ENCODE peak calls at places on chromosomes 3 and 15, in four cellular contexts. One of them, this sample, is unnamed.

GRCh38 chr3:195001961-195002861 is 268.7 kb downstream of the XXYLT1 start:
- DNase-seq in activated CD4-positive, alpha-beta T cell treated with anti-CD3 and anti-CD28 coated beads for 24 hours: no peak
- DNase-seq in stimulated activated naive B cell treated with anti-CD40 and anti-IgM and Interleukin-4, amounts not matched to agents 10 μg/mL and 1 μg/mL and 100 μg/mL, for 72 hours: no peak
- DNase-seq in brain microvascular endothelial cell: peak
- DNase-seq in this sample: peak

GRCh38 chr3:133931084-133931483 is 35.4 kb upstream of the RAB6B start:
- DNase-seq in activated CD4-positive, alpha-beta T cell treated with anti-CD3 and anti-CD28 coated beads for 24 hours: no peak
- DNase-seq in stimulated activated naive B cell treated with anti-CD40 and anti-IgM and Interleukin-4, amounts not matched to agents 10 μg/mL and 1 μg/mL and 100 μg/mL, for 72 hours: no peak
- DNase-seq in brain microvascular endothelial cell: no peak
- DNase-seq in this sample: no peak

GRCh38 chr15:27587810-27588209 is 511.3 kb downstream of the OCA2 start:
- DNase-seq in activated CD4-positive, alpha-beta T cell treated with anti-CD3 and anti-CD28 coated beads for 24 hours: no peak
- DNase-seq in stimulated activated naive B cell treated with anti-CD40 and anti-IgM and Interleukin-4, amounts not matched to agents 10 μg/mL and 1 μg/mL and 100 μg/mL, for 72 hours: no peak
- DNase-seq in brain microvascular endothelial cell: no peak
- DNase-seq in this sample: no peak

GRCh38 chr3:177282028-177282655 is 84.9 kb upstream of the TBL1XR1 start:
- DNase-seq in activated CD4-positive, alpha-beta T cell treated with anti-CD3 and anti-CD28 coated beads for 24 hours: no peak
- DNase-seq in stimulated activated naive B cell treated with anti-CD40 and anti-IgM and Interleukin-4, amounts not matched to agents 10 μg/mL and 1 μg/mL and 100 μg/mL, for 72 hours: no peak
- DNase-seq in brain microvascular endothelial cell: no peak
- DNase-seq in this sample: no peak

GRCh38 chr3:134079111-134079531 is 49.4 kb upstream of the SLCO2A1 start:
- DNase-seq in activated CD4-positive, alpha-beta T cell treated with anti-CD3 and anti-CD28 coated beads for 24 hours: no peak
- DNase-seq in stimulated activated naive B cell treated with anti-CD40 and anti-IgM and Interleukin-4, amounts not matched to agents 10 μg/mL and 1 μg/mL and 100 μg/mL, for 72 hours: no peak
- DNase-seq in brain microvascular endothelial cell: no peak
- DNase-seq in this sample: no peak

GRCh38 chr15:92714457-92715401 is 59.2 kb upstream of the FAM174B start:
- DNase-seq in activated CD4-positive, alpha-beta T cell treated with anti-CD3 and anti-CD28 coated beads for 24 hours: peak
- DNase-seq in stimulated activated naive B cell treated with anti-CD40 and anti-IgM and Interleukin-4, amounts not matched to agents 10 μg/mL and 1 μg/mL and 100 μg/mL, for 72 hours: peak
- DNase-seq in brain microvascular endothelial cell: peak
- DNase-seq in this sample: peak

GRCh38 chr3:48847053-48847585 is 555 bp downstream of the PRKAR2A start:
- DNase-seq in activated CD4-positive, alpha-beta T cell treated with anti-CD3 and anti-CD28 coated beads for 24 hours: peak
- DNase-seq in stimulated activated naive B cell treated with anti-CD40 and anti-IgM and Interleukin-4, amounts not matched to agents 10 μg/mL and 1 μg/mL and 100 μg/mL, for 72 hours: peak
- DNase-seq in brain microvascular endothelial cell: peak
- DNase-seq in this sample: peak

GRCh38 chr15:73087121-73087520 is 34.9 kb downstream of the NEO1 start:
- DNase-seq in activated CD4-positive, alpha-beta T cell treated with anti-CD3 and anti-CD28 coated beads for 24 hours: no peak
- DNase-seq in stimulated activated naive B cell treated with anti-CD40 and anti-IgM and Interleukin-4, amounts not matched to agents 10 μg/mL and 1 μg/mL and 100 μg/mL, for 72 hours: no peak
- DNase-seq in brain microvascular endothelial cell: no peak
- DNase-seq in this sample: no peak

GRCh38 chr3:182500294-182500693 is 293.0 kb upstream of the ATP11B start:
- DNase-seq in activated CD4-positive, alpha-beta T cell treated with anti-CD3 and anti-CD28 coated beads for 24 hours: no peak
- DNase-seq in stimulated activated naive B cell treated with anti-CD40 and anti-IgM and Interleukin-4, amounts not matched to agents 10 μg/mL and 1 μg/mL and 100 μg/mL, for 72 hours: no peak
- DNase-seq in brain microvascular endothelial cell: no peak
- DNase-seq in this sample: no peak

GRCh38 chr3:99407257-99407656 is 231.1 kb upstream of the COL8A1 start:
- DNase-seq in activated CD4-positive, alpha-beta T cell treated with anti-CD3 and anti-CD28 coated beads for 24 hours: no peak
- DNase-seq in stimulated activated naive B cell treated with anti-CD40 and anti-IgM and Interleukin-4, amounts not matched to agents 10 μg/mL and 1 μg/mL and 100 μg/mL, for 72 hours: no peak
- DNase-seq in brain microvascular endothelial cell: no peak
- DNase-seq in this sample: no peak

GRCh38 chr3:115937054-115937453 is 313.7 kb downstream of the GAP43 start:
- DNase-seq in activated CD4-positive, alpha-beta T cell treated with anti-CD3 and anti-CD28 coated beads for 24 hours: no peak
- DNase-seq in stimulated activated naive B cell treated with anti-CD40 and anti-IgM and Interleukin-4, amounts not matched to agents 10 μg/mL and 1 μg/mL and 100 μg/mL, for 72 hours: no peak
- DNase-seq in brain microvascular endothelial cell: peak
- DNase-seq in this sample: no peak

GRCh38 chr3:169509780-169510179 is 153.7 kb downstream of the MECOM start:
- DNase-seq in activated CD4-positive, alpha-beta T cell treated with anti-CD3 and anti-CD28 coated beads for 24 hours: no peak
- DNase-seq in stimulated activated naive B cell treated with anti-CD40 and anti-IgM and Interleukin-4, amounts not matched to agents 10 μg/mL and 1 μg/mL and 100 μg/mL, for 72 hours: no peak
- DNase-seq in brain microvascular endothelial cell: no peak
- DNase-seq in this sample: no peak

GRCh38 chr3:65844370-65844769 is 194.3 kb downstream of the MAGI1 start:
- DNase-seq in activated CD4-positive, alpha-beta T cell treated with anti-CD3 and anti-CD28 coated beads for 24 hours: no peak
- DNase-seq in stimulated activated naive B cell treated with anti-CD40 and anti-IgM and Interleukin-4, amounts not matched to agents 10 μg/mL and 1 μg/mL and 100 μg/mL, for 72 hours: no peak
- DNase-seq in brain microvascular endothelial cell: no peak
- DNase-seq in this sample: no peak

GRCh38 chr3:127566801-127567200 is 23.7 kb downstream of the TPRA1 start:
- DNase-seq in activated CD4-positive, alpha-beta T cell treated with anti-CD3 and anti-CD28 coated beads for 24 hours: no peak
- DNase-seq in stimulated activated naive B cell treated with anti-CD40 and anti-IgM and Interleukin-4, amounts not matched to agents 10 μg/mL and 1 μg/mL and 100 μg/mL, for 72 hours: no peak
- DNase-seq in brain microvascular endothelial cell: no peak
- DNase-seq in this sample: no peak

GRCh38 chr15:26738996-26739395 is 33.9 kb downstream of the GABRB3 start:
- DNase-seq in activated CD4-positive, alpha-beta T cell treated with anti-CD3 and anti-CD28 coated beads for 24 hours: no peak
- DNase-seq in stimulated activated naive B cell treated with anti-CD40 and anti-IgM and Interleukin-4, amounts not matched to agents 10 μg/mL and 1 μg/mL and 100 μg/mL, for 72 hours: no peak
- DNase-seq in brain microvascular endothelial cell: no peak
- DNase-seq in this sample: no peak

GRCh38 chr15:69823223-69823907 is 274.4 kb downstream of the TLE3 start:
- DNase-seq in activated CD4-positive, alpha-beta T cell treated with anti-CD3 and anti-CD28 coated beads for 24 hours: no peak
- DNase-seq in stimulated activated naive B cell treated with anti-CD40 and anti-IgM and Interleukin-4, amounts not matched to agents 10 μg/mL and 1 μg/mL and 100 μg/mL, for 72 hours: no peak
- DNase-seq in brain microvascular endothelial cell: peak
- DNase-seq in this sample: no peak

GRCh38 chr3:17194116-17194515 is 309.4 kb downstream of the PLCL2 start:
- DNase-seq in activated CD4-positive, alpha-beta T cell treated with anti-CD3 and anti-CD28 coated beads for 24 hours: no peak
- DNase-seq in stimulated activated naive B cell treated with anti-CD40 and anti-IgM and Interleukin-4, amounts not matched to agents 10 μg/mL and 1 μg/mL and 100 μg/mL, for 72 hours: no peak
- DNase-seq in brain microvascular endothelial cell: no peak
- DNase-seq in this sample: no peak

GRCh38 chr15:92576597-92577200 is 78.9 kb downstream of the FAM174B start:
- DNase-seq in activated CD4-positive, alpha-beta T cell treated with anti-CD3 and anti-CD28 coated beads for 24 hours: no peak
- DNase-seq in stimulated activated naive B cell treated with anti-CD40 and anti-IgM and Interleukin-4, amounts not matched to agents 10 μg/mL and 1 μg/mL and 100 μg/mL, for 72 hours: no peak
- DNase-seq in brain microvascular endothelial cell: no peak
- DNase-seq in this sample: no peak

GRCh38 chr3:186356152-186356551 is 5.9 kb downstream of the DGKG start:
- DNase-seq in activated CD4-positive, alpha-beta T cell treated with anti-CD3 and anti-CD28 coated beads for 24 hours: no peak
- DNase-seq in stimulated activated naive B cell treated with anti-CD40 and anti-IgM and Interleukin-4, amounts not matched to agents 10 μg/mL and 1 μg/mL and 100 μg/mL, for 72 hours: no peak
- DNase-seq in brain microvascular endothelial cell: no peak
- DNase-seq in this sample: no peak

GRCh38 chr3:176776622-176777021 is 420.7 kb downstream of the TBL1XR1 start:
- DNase-seq in activated CD4-positive, alpha-beta T cell treated with anti-CD3 and anti-CD28 coated beads for 24 hours: no peak
- DNase-seq in stimulated activated naive B cell treated with anti-CD40 and anti-IgM and Interleukin-4, amounts not matched to agents 10 μg/mL and 1 μg/mL and 100 μg/mL, for 72 hours: no peak
- DNase-seq in brain microvascular endothelial cell: no peak
- DNase-seq in this sample: no peak

GRCh38 chr3:25751048-25751447 is 32.2 kb downstream of the NGLY1 start:
- DNase-seq in activated CD4-positive, alpha-beta T cell treated with anti-CD3 and anti-CD28 coated beads for 24 hours: no peak
- DNase-seq in stimulated activated naive B cell treated with anti-CD40 and anti-IgM and Interleukin-4, amounts not matched to agents 10 μg/mL and 1 μg/mL and 100 μg/mL, for 72 hours: no peak
- DNase-seq in brain microvascular endothelial cell: no peak
- DNase-seq in this sample: no peak

GRCh38 chr3:13420051-13420816 is at the start of gene NUP210:
- DNase-seq in activated CD4-positive, alpha-beta T cell treated with anti-CD3 and anti-CD28 coated beads for 24 hours: peak
- DNase-seq in stimulated activated naive B cell treated with anti-CD40 and anti-IgM and Interleukin-4, amounts not matched to agents 10 μg/mL and 1 μg/mL and 100 μg/mL, for 72 hours: peak
- DNase-seq in brain microvascular endothelial cell: no peak
- DNase-seq in this sample: no peak